ENCODE peak calls at places on chromosome 22, in six cellular contexts. N is body of pancreas, A is pancreas, T is fibroblast of lung, B is suprapubic skin, D is osteoblast. O is an unnamed sample.

GRCh38 chr22:44450503-44450902 is 47.5 kb downstream of the RTL6 start:
- DNase-seq in N (no peak), A (no peak), T (no peak), B (peak; percentile 76), D (no peak), O (no peak)

GRCh38 chr22:50293441-50294318 is 13.8 kb downstream of the PLXNB2 start:
- DNase-seq in N (peak; percentile 80), A (peak; percentile 71), T (peak; percentile 82), B (no peak), D (peak; percentile 99), O (no peak)

GRCh38 chr22:26599505-26599904 is 9.6 kb upstream of the TPST2 start:
- DNase-seq in N (no peak), A (no peak), T (no peak), B (no peak), D (no peak), O (no peak)

GRCh38 chr22:19679476-19680099 is 34.7 kb upstream of the SEPTIN5 start:
- DNase-seq in N (peak; percentile 23), A (peak; percentile 43), T (no peak), B (peak; percentile 81), D (peak; percentile 71), O (no peak)

GRCh38 chr22:41907436-41908401 is 7.2 kb downstream of the SHISA8 start:
- DNase-seq in N (no peak), A (no peak), T (no peak), B (no peak), D (peak; percentile 92), O (no peak)

GRCh38 chr22:33577862-33578411 is 342.3 kb downstream of the LARGE1 start:
- DNase-seq in N (peak; percentile 62), A (peak; percentile 18), T (peak; percentile 12), B (no peak), D (no peak), O (no peak)

GRCh38 chr22:36252754-36253522 is at the start of gene APOL1:
- DNase-seq in N (peak; percentile 45), A (no peak), T (no peak), B (no peak), D (no peak), O (no peak)

GRCh38 chr22:39178206-39179111 is 26.0 kb upstream of the CBX7 start:
- DNase-seq in N (no peak), A (no peak), T (peak; percentile 43), B (peak; percentile 74), D (peak; percentile 90), O (no peak)

GRCh38 chr22:17366830-17367229 is 2.4 kb upstream of the CECR2 start:
- DNase-seq in N (no peak), A (no peak), T (no peak), B (no peak), D (no peak), O (no peak)

GRCh38 chr22:31870890-31871289 is 73.4 kb upstream of the YWHAH start:
- DNase-seq in N (peak; percentile 37), A (no peak), T (peak; percentile 71), B (no peak), D (peak; percentile 89), O (no peak)

GRCh38 chr22:42283288-42284229 is 13.1 kb upstream of the TCF20 start:
- DNase-seq in N (no peak), A (no peak), T (peak; percentile 20), B (no peak), D (peak; percentile 87), O (no peak)

GRCh38 chr22:43237280-43237679 is 50.3 kb upstream of the TTLL12 start:
- DNase-seq in N (no peak), A (peak; percentile 32), T (no peak), B (no peak), D (peak; percentile 85), O (no peak)

DNA sequence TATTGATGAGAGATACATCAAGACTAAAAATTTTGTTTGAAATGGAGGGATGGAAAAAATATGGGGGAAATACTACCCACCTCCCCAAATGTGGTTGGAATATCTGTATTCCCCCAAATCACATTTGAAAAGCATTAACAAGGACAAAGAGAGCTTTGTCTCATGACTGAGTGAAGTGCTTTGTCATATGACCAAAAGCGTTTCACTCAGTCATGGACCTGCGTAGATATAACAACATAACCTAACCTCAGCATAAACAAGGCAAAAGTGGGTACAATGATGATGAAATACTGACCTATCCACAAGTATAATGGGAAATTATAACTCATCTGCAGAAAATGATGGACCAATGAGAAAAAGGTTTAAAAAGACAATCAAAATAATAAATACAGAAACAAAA is 418.3 kb downstream of the TBC1D22A start:
- DNase-seq in N (no peak), A (no peak), T (no peak), B (no peak), D (peak; percentile 25), O (no peak)
- H3K9me3 ChIP-seq in N (no peaks in the 10 kb centered on the region), A (no peaks in the 10 kb centered on the region), T (no peaks in the 10 kb centered on the region), B (no peaks in the 10 kb centered on the region), D (no peaks in the 10 kb centered on the region), O (peaks cover 6% of the 10 kb centered on the region)

DNA sequence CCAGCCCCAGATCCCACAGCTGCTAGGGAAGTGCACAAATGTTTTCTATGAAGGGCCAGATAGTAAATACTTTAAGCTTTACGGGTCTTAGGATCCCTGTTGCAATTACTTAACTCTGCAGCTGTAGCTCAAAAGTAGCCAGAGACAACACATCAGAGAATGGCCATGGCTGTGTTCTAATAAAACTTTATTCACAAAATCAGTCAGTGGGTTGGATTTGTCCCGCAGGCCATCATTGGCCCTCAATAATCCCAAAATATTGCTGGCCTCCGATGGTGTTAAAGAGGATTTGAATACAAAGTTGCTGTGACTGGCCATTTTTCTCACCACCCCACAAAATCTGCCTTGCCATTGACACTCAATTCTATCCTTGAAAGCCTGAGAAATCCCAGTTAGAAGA is 49.6 kb downstream of the ISX start:
- DNase-seq in N (no peak), A (no peak), T (no peak), B (no peak), D (no peak), O (no peak)
- H3K27ac ChIP-seq in N (no peak overlapping the region), A (no peak overlapping the region), T (no peak overlapping the region), B (no peak overlapping the region), D (no peak overlapping the region), O (no peak overlapping the region)

GRCh38 chr22:49067504-49067903 is 760.2 kb downstream of the BRD1 start:
- DNase-seq in N (no peak), A (no peak), T (no peak), B (no peak), D (no peak), O (no peak)
- H3K27me3 ChIP-seq in N (no peaks in the 10 kb centered on the region), A (no peaks in the 10 kb centered on the region), T (no peaks in the 10 kb centered on the region), B (peaks cover 24% of the 10 kb centered on the region), D (no peaks in the 10 kb centered on the region), O (no peaks in the 10 kb centered on the region)

GRCh38 chr22:48649031-48649430 is 1178.6 kb downstream of the BRD1 start:
- DNase-seq in N (no peak), A (no peak), T (no peak), B (no peak), D (no peak), O (no peak)
- H3K9me3 ChIP-seq in N (no peaks in the 10 kb centered on the region), A (no peaks in the 10 kb centered on the region), T (no peaks in the 10 kb centered on the region), B (no peaks in the 10 kb centered on the region), D (no peaks in the 10 kb centered on the region), O (peaks cover 99% of the 10 kb centered on the region)

DNA sequence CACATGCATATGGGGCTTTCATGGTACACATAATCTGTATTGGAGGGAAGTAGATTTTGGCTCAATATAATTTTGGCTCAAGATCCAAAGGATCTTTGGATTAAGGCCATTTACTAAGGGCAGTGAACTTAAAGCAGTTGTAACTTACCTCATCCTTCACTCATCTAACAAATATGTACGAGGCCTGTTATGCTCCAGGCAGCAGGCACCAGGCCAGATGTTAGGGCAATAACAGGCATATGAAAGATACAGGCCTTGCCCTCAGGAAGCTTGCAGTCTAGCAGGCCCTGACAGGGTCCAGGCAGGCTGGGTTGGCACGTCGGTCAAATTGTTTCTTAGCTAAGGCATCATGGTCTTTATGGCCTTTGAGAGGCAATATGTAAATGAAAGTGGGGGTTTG is 44.6 kb downstream of the LIF start:
- DNase-seq in N (no peak), A (peak; percentile 8), T (peak; percentile 87), B (no peak), D (peak; percentile 87), O (no peak)
- H3K27ac ChIP-seq in N (no peak overlapping the region), A (no peak overlapping the region), T (peak overlapping the region; percentile 71), B (peak overlapping the region; percentile 85), D (peak overlapping the region; percentile 80), O (no peak overlapping the region)